ENCODE peak calls at places on chromosomes 5 and 9, in nine cellular contexts. M is left ventricle myocardium inferior; X is transverse colon; O is tibial artery; H is CD8-positive, alpha-beta T cell; P is AG04449; F is fibroblast of villous mesenchyme; I is activated CD8-positive, alpha-beta T cell treated with anti-CD3 and anti-CD28 coated beads for 36 hours; A is LNCaP clone FGC. L is an unnamed sample.
A peak's percentile ranks its signal among the peaks of the same experiment; 100 is the strongest.

GRCh38 chr5:81506900-81507588 is 113.1 kb upstream of the ACOT12 start:
- DNase-seq in M (no peak), X (peak; percentile 48), A (peak; percentile 79), I (peak; percentile 58), H (peak; percentile 44), F (peak; percentile 90), P (peak; percentile 71), O (peak; percentile 71), L (no peak)

GRCh38 chr5:60287174-60287771 is 393.7 kb upstream of the PDE4D start:
- DNase-seq in X (peak; percentile 26), P (no peak), A (no peak), I (peak; percentile 43), O (no peak), M (peak; percentile 24), F (peak; percentile 57), H (no peak), L (no peak)

GRCh38 chr5:180824630-180825476 is 22.2 kb upstream of the MGAT1 start:
- DNase-seq in O (no peak), P (no peak), H (no peak), M (no peak), I (no peak), F (peak; percentile 46), X (no peak), A (no peak), L (no peak)

GRCh38 chr5:34930527-34930844 is 1.1 kb downstream of the DNAJC21 start:
- DNase-seq in P (no peak), F (peak; percentile 79), I (no peak), O (no peak), M (no peak), X (no peak), H (no peak), A (peak; percentile 58), L (no peak)

GRCh38 chr9:90642570-90643539 is at the start of gene DIRAS2:
- DNase-seq in M (peak; percentile 22), I (peak; percentile 35), F (peak; percentile 42), H (no peak), X (peak; percentile 54), O (peak; percentile 22), P (no peak), A (peak; percentile 77), L (no peak)

GRCh38 chr9:112135706-112136105 is 39.4 kb downstream of the SUSD1 start:
- DNase-seq in O (no peak), P (no peak), H (no peak), F (no peak), X (peak; percentile 44), I (no peak), M (no peak), A (no peak), L (no peak)

GRCh38 chr9:91391426-91392217 is 29.9 kb upstream of the AUH start:
- DNase-seq in A (peak; percentile 74), H (no peak), P (no peak), O (no peak), F (no peak), X (no peak), I (no peak), M (no peak), L (no peak)

GRCh38 chr5:95760291-95761191 is 29.4 kb downstream of the RHOBTB3 start:
- DNase-seq in P (peak; percentile 99), I (peak; percentile 51), M (no peak), F (peak; percentile 96), A (no peak), O (no peak), H (no peak), X (no peak), L (no peak)

GRCh38 chr5:9358961-9359686 is 186.8 kb downstream of the SEMA5A start:
- DNase-seq in A (no peak), M (no peak), H (no peak), F (peak; percentile 51), O (no peak), I (no peak), P (peak; percentile 64), X (no peak), L (no peak)

GRCh38 chr5:142894749-142895148 is 124.6 kb downstream of the ARHGAP26 start:
- DNase-seq in I (no peak), O (no peak), X (no peak), P (peak; percentile 36), M (no peak), F (peak; percentile 45), H (no peak), A (no peak), L (no peak)

GRCh38 chr9:128127568-128127989 is at the start of gene PTGES2:
- DNase-seq in I (peak; percentile 82), H (peak; percentile 81), M (peak; percentile 88), X (peak; percentile 85), P (no peak), A (no peak), F (peak; percentile 84), O (peak; percentile 77), L (peak; percentile 86)

GRCh38 chr9:128124873-128125574 is 2.5 kb downstream of the PTGES2 start:
- DNase-seq in O (peak; percentile 69), P (no peak), H (peak; percentile 41), M (peak; percentile 59), A (no peak), F (peak; percentile 69), I (peak; percentile 73), X (peak; percentile 87), L (no peak)

GRCh38 chr9:128128836-128129590 is 1.5 kb upstream of the PTGES2 start:
- DNase-seq in A (no peak), I (no peak), P (no peak), O (no peak), F (no peak), M (no peak), X (no peak), H (no peak), L (no peak)

GRCh38 chr9:128125575-128126354 is 1.8 kb downstream of the PTGES2 start:
- DNase-seq in A (no peak), X (no peak), P (no peak), M (no peak), F (no peak), O (no peak), H (no peak), I (no peak), L (no peak)

DNA sequence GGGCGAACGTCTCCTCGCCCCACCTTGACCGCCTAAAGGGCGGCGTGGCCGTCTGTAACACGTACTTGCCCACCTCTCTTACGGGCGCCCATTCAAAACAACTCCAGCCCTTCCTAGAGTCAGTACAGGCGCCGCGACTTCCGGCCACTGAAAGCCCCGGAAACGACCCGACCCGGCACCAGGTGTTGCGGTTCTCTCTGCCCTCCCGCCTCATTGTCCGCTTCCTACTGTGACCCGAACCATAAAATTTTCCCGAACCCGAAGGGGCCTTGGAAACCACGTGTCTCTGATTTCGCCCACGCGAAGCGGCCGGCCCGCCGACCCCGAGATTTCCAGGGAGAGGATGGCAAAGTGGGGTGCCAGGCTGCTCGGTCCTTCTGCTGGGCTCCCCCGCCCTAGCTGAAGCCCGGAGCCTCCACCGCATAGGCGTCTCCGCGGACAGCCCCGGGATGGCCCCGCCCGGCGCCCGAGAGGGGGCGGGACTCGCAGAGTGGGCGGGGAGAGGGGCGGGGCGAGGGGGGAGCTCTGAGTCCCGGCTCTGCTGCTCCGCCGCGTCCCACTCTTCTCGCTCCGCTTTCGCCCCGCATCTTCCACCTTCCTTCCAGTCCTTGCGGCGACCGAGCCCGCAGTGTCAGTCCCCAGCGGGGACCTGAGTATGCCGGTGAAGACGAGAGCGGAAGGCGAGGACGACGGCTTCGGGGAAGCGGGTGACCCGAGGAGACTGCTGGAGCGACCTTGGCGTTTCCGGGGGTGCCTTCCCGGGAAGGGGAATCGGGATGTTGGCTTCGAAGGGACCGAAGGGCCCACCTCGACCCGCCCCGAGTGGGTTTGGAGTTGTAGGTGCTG is 684 bp upstream of the PTGES2 start:
- DNase-seq in I (peak; percentile 89), P (peak; percentile 42), F (peak; percentile 91), A (peak; percentile 80), O (peak; percentile 71), H (peak; percentile 87), M (peak; percentile 85), X (peak; percentile 85), L (peak; percentile 90)
- TF ChIP-seq CTCF in I (no peak), P (no peak), F (no peak), A (no peak), O (no peak), H (no peak), M (no peak), X (no peak), L (no peak)

GRCh38 chr9:9337129-9337528 is 1275.7 kb downstream of the PTPRD start:
- DNase-seq in X (no peak), O (no peak), A (no peak), H (no peak), M (no peak), P (no peak), F (no peak), I (no peak), L (no peak)
- TF ChIP-seq CTCF in X (no peak), O (no peak), A (no peak), H (no peak), M (no peak), P (no peak), F (no peak), I (no peak), L (no peak)

DNA sequence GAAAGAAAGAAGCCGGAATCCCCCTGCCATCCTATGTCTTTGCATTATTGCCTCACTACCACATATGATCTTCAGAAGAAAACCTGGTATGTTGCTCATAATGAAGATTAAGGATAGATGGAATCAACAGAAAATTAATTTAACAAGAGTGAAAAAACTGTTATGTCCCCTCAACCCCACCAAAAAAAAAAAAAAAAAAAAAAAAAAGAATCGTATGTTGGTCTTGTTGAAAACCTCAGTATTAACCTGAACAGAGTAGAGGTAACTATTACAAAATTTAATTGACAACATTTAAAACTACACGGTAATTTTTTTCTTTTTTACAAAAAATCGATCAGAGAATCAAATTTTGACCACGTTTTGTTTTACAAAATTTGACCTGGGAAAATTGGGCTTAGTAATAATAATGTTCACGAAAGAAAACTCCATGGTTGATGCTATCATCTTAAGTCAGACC is 827 bp upstream of the CSNK1A1 start:
- DNase-seq in O (no peak), H (no peak), I (no peak), F (no peak), M (no peak), P (no peak), A (no peak), X (no peak), L (no peak)
- TF ChIP-seq CTCF in O (no peak), H (peak; percentile 0), I (no peak), F (no peak), M (peak; percentile 0), P (no peak), A (no peak), X (peak; percentile 47), L (no peak)

GRCh38 chr5:172336264-172336663 is 52.7 kb upstream of the UBTD2 start:
- DNase-seq in A (no peak), P (no peak), H (no peak), X (no peak), I (no peak), F (no peak), M (no peak), O (no peak), L (no peak)

GRCh38 chr5:172334641-172335040 is 51.1 kb upstream of the UBTD2 start:
- DNase-seq in F (no peak), I (no peak), O (no peak), M (no peak), P (no peak), A (no peak), H (no peak), X (no peak), L (no peak)

GRCh38 chr5:172336666-172337310 is 53.2 kb upstream of the UBTD2 start:
- DNase-seq in M (no peak), X (no peak), I (no peak), P (no peak), F (no peak), A (no peak), H (no peak), O (no peak), L (no peak)

GRCh38 chr5:172335721-172336120 is 52.2 kb upstream of the UBTD2 start:
- DNase-seq in P (no peak), X (no peak), A (no peak), H (no peak), O (no peak), F (no peak), M (no peak), I (no peak), L (no peak)

GRCh38 chr5:172334196-172334595 is 50.6 kb upstream of the UBTD2 start:
- DNase-seq in P (no peak), M (no peak), O (no peak), F (no peak), H (no peak), I (peak; percentile 49), A (no peak), X (no peak), L (no peak)
- TF ChIP-seq CTCF in P (no peak), M (no peak), O (no peak), F (peak; percentile 14), H (no peak), I (no peak), A (no peak), X (no peak), L (no peak)

L was measured in activated B cell treated with CpG ODN at 0.5 μM for 24 hours.